ENCODE peak calls at places on chromosomes 13 and 19, in five cellular contexts. One of them, this sample, is unnamed.

GRCh38 chr13:30477346-30478235 is 11.9 kb upstream of the HMGB1 start:
- DNase-seq in astrocyte of the spinal cord: no peak
- DNase-seq in fibroblast of the aortic adventitia: no peak
- DNase-seq in A549: no peak
- DNase-seq in pancreas: no peak
- DNase-seq in this sample: no peak

GRCh38 chr13:20544186-20544914 is 18.7 kb upstream of the CRYL1 start:
- DNase-seq in astrocyte of the spinal cord: no peak
- DNase-seq in fibroblast of the aortic adventitia: no peak
- DNase-seq in A549: no peak
- DNase-seq in pancreas: no peak
- DNase-seq in this sample: no peak

GRCh38 chr13:37492741-37493514 is 105.6 kb downstream of the POSTN start:
- DNase-seq in astrocyte of the spinal cord: peak; percentile 87
- DNase-seq in fibroblast of the aortic adventitia: peak; percentile 72
- DNase-seq in A549: no peak
- DNase-seq in pancreas: no peak
- DNase-seq in this sample: no peak

GRCh38 chr19:23118400-23118799 is 1.6 kb downstream of the ZNF730 start:
- DNase-seq in astrocyte of the spinal cord: no peak
- DNase-seq in fibroblast of the aortic adventitia: no peak
- DNase-seq in A549: no peak
- DNase-seq in pancreas: no peak
- DNase-seq in this sample: no peak

GRCh38 chr13:33637978-33638743 is 179.8 kb upstream of the RFC3 start:
- DNase-seq in astrocyte of the spinal cord: no peak
- DNase-seq in fibroblast of the aortic adventitia: peak; percentile 69
- DNase-seq in A549: no peak
- DNase-seq in pancreas: no peak
- DNase-seq in this sample: no peak

GRCh38 chr19:47762615-47763308 is 15.7 kb upstream of the SELENOW start:
- DNase-seq in astrocyte of the spinal cord: no peak
- DNase-seq in fibroblast of the aortic adventitia: no peak
- DNase-seq in A549: no peak
- DNase-seq in pancreas: no peak
- DNase-seq in this sample: no peak

GRCh38 chr13:106362637-106363036 is 172.8 kb downstream of the EFNB2 start:
- DNase-seq in astrocyte of the spinal cord: no peak
- DNase-seq in fibroblast of the aortic adventitia: no peak
- DNase-seq in A549: no peak
- DNase-seq in pancreas: no peak
- DNase-seq in this sample: no peak

GRCh38 chr13:97434417-97435296 is 688 bp downstream of the RAP2A start:
- DNase-seq in astrocyte of the spinal cord: peak; percentile 37
- DNase-seq in fibroblast of the aortic adventitia: peak; percentile 22
- DNase-seq in A549: peak; percentile 31
- DNase-seq in pancreas: peak; percentile 51
- DNase-seq in this sample: no peak

GRCh38 chr13:101026736-101027398 is 352.3 kb upstream of the TMTC4 start:
- DNase-seq in astrocyte of the spinal cord: no peak
- DNase-seq in fibroblast of the aortic adventitia: no peak
- DNase-seq in A549: no peak
- DNase-seq in pancreas: no peak
- DNase-seq in this sample: no peak

GRCh38 chr13:97855570-97855970 is 97.9 kb upstream of the IPO5 start:
- DNase-seq in astrocyte of the spinal cord: peak; percentile 80
- DNase-seq in fibroblast of the aortic adventitia: peak; percentile 92
- DNase-seq in A549: peak; percentile 65
- DNase-seq in pancreas: no peak
- DNase-seq in this sample: peak; percentile 66

GRCh38 chr19:10503002-10503789 is at the start of gene KEAP1:
- DNase-seq in astrocyte of the spinal cord: peak; percentile 35
- DNase-seq in fibroblast of the aortic adventitia: peak; percentile 18
- DNase-seq in A549: peak; percentile 53
- DNase-seq in pancreas: peak; percentile 68
- DNase-seq in this sample: peak; percentile 70

GRCh38 chr13:29849731-29850212 is 645 bp downstream of the UBL3 start:
- DNase-seq in astrocyte of the spinal cord: peak; percentile 70
- DNase-seq in fibroblast of the aortic adventitia: peak; percentile 55
- DNase-seq in A549: peak; percentile 41
- DNase-seq in pancreas: peak; percentile 79
- DNase-seq in this sample: peak; percentile 76

GRCh38 chr19:12090807-12091206 is 26.3 kb downstream of the ZNF844 start:
- DNase-seq in astrocyte of the spinal cord: peak; percentile 45
- DNase-seq in fibroblast of the aortic adventitia: peak; percentile 70
- DNase-seq in A549: no peak
- DNase-seq in pancreas: peak; percentile 63
- DNase-seq in this sample: peak; percentile 13

GRCh38 chr19:12800873-12801465 is 631 bp downstream of the PRDX2 start:
- DNase-seq in astrocyte of the spinal cord: no peak
- DNase-seq in fibroblast of the aortic adventitia: no peak
- DNase-seq in A549: no peak
- DNase-seq in pancreas: no peak
- DNase-seq in this sample: peak; percentile 25

GRCh38 chr19:58555920-58556632 is 1.2 kb upstream of the CHMP2A start:
- DNase-seq in astrocyte of the spinal cord: no peak
- DNase-seq in fibroblast of the aortic adventitia: no peak
- DNase-seq in A549: no peak
- DNase-seq in pancreas: peak; percentile 67
- DNase-seq in this sample: no peak

GRCh38 chr19:48698046-48698445 is 2.3 kb downstream of the FUT2 start:
- DNase-seq in astrocyte of the spinal cord: peak; percentile 60
- DNase-seq in fibroblast of the aortic adventitia: peak; percentile 78
- DNase-seq in A549: no peak
- DNase-seq in pancreas: no peak
- DNase-seq in this sample: no peak

GRCh38 chr19:13906910-13907309 is 909 bp downstream of the CC2D1A start:
- DNase-seq in astrocyte of the spinal cord: no peak
- DNase-seq in fibroblast of the aortic adventitia: no peak
- DNase-seq in A549: no peak
- DNase-seq in pancreas: no peak
- DNase-seq in this sample: no peak

GRCh38 chr13:22235285-22235949 is 564.5 kb downstream of the FGF9 start:
- DNase-seq in astrocyte of the spinal cord: no peak
- DNase-seq in fibroblast of the aortic adventitia: no peak
- DNase-seq in A549: no peak
- DNase-seq in pancreas: no peak
- DNase-seq in this sample: no peak

GRCh38 chr13:110942248-110942981 is 27.5 kb upstream of the ANKRD10 start:
- DNase-seq in astrocyte of the spinal cord: no peak
- DNase-seq in fibroblast of the aortic adventitia: no peak
- DNase-seq in A549: no peak
- DNase-seq in pancreas: no peak
- DNase-seq in this sample: no peak

GRCh38 chr19:13240312-13241022 is 90.3 kb downstream of the IER2 start:
- DNase-seq in astrocyte of the spinal cord: no peak
- DNase-seq in fibroblast of the aortic adventitia: no peak
- DNase-seq in A549: no peak
- DNase-seq in pancreas: no peak
- DNase-seq in this sample: no peak

GRCh38 chr19:6588508-6589345 is 2.2 kb downstream of the CD70 start:
- DNase-seq in astrocyte of the spinal cord: no peak
- DNase-seq in fibroblast of the aortic adventitia: no peak
- DNase-seq in A549: no peak
- DNase-seq in pancreas: no peak
- DNase-seq in this sample: no peak

GRCh38 chr19:46311444-46311843 is 14.6 kb downstream of the HIF3A start:
- DNase-seq in astrocyte of the spinal cord: no peak
- DNase-seq in fibroblast of the aortic adventitia: no peak
- DNase-seq in A549: no peak
- DNase-seq in pancreas: no peak
- DNase-seq in this sample: no peak

DNA sequence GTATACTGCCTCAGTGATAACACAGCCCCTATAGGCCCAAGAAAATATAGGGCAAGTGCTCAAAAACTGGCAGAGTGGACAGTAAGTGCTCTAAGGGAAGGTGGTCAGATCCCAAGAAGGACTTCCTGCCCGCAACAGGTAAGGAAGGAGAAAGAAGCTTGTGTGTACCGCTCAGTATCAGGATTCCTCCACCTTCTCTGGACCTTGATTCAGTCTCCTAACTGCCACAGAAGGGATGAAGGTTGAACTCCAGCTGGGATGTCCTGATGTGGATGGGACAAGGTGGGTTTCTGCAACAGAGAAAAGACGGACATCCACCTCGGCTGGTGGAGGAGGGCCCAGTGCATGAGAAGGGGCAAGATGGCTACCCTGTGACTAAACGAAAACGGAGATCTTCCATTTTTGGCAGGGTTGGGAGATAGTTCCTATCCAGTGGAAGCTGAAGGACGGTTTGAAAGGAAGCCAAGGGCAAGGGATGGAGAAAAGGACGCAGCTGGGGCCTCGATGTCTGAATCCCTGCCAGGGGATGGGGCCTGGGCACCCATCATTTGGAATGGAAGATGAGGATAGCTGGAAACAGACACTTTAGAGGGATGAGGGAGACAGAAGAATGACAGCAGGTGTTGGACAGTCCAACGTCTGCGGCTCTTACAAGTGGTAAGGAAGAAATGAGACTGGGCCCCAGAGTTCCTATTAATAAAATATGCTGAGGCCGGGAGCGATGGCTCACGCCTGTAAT is 1.3 kb upstream of the ATF5 start:
- DNase-seq in astrocyte of the spinal cord: no peak
- DNase-seq in fibroblast of the aortic adventitia: no peak
- DNase-seq in A549: no peak
- DNase-seq in pancreas: no peak
- DNase-seq in this sample: no peak
- H3K4me3 ChIP-seq in astrocyte of the spinal cord: no peak overlapping the region
- H3K4me3 ChIP-seq in fibroblast of the aortic adventitia: peak overlapping the region; percentile 14
- H3K4me3 ChIP-seq in A549: peak overlapping the region; percentile 70
- H3K4me3 ChIP-seq in pancreas: no peak overlapping the region
- H3K4me3 ChIP-seq in this sample: peak overlapping the region; percentile 99

DNA sequence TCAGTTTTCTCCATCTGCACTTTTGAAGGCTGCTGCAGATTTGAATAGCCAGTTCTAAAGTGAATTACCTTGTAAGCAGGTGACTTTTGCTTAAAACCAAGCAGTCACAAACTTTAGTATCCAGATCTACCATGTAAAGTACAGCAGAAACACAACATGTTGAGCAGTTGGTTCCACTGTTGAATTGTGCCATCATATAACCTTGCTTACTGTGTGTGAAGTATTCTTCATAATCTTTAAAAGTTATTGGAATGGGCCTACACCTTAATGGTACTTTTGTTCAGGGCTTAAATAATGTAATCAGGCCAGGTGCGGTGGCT is 23.2 kb upstream of the MTUS2 start:
- DNase-seq in astrocyte of the spinal cord: no peak
- DNase-seq in fibroblast of the aortic adventitia: no peak
- DNase-seq in A549: no peak
- DNase-seq in pancreas: no peak
- DNase-seq in this sample: no peak
- TF ChIP-seq CTCF in astrocyte of the spinal cord: no peak
- TF ChIP-seq CTCF in fibroblast of the aortic adventitia: no peak
- TF ChIP-seq CTCF in A549: no peak
- TF ChIP-seq CTCF in pancreas: peak; percentile 2
- TF ChIP-seq CTCF in this sample: no peak

DNA sequence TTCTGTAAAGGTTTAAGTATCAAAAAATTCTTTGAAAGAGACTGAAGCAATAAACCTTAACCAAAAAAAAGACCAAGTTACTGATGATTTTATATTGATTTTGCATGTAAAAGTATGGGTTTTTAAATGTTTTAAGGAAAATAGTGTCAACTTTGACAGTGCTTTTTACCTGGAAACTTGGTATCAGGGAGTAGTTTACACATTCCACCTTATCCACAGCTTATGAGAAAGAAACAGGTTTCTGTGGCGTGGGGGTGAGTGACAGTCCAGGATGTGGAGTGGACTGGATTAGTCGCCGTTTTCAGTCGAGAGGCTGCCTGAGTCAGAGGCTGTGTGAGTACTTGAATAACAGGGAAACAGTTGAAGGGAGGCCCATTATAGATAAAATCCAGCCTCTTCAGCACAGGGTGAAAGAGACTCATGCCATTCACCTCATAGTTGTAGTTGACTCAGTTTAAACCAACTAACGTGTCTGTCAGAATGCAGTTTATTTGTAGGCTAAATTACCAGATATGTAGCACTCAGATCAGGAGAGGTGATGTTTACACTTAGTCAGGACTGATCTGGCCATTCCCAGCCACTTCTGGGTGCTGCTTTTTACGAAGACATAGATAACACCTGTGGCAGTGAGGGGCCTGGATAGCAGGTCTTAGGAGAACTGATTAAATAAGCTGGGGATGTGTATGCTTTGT is 595 bp upstream of the GPR183 start:
- DNase-seq in astrocyte of the spinal cord: peak; percentile 74
- DNase-seq in fibroblast of the aortic adventitia: peak; percentile 61
- DNase-seq in A549: peak; percentile 10
- DNase-seq in pancreas: peak; percentile 43
- DNase-seq in this sample: no peak
- H3K4me3 ChIP-seq in astrocyte of the spinal cord: no peak overlapping the region
- H3K4me3 ChIP-seq in fibroblast of the aortic adventitia: no peak overlapping the region
- H3K4me3 ChIP-seq in A549: no peak overlapping the region
- H3K4me3 ChIP-seq in pancreas: no peak overlapping the region
- H3K4me3 ChIP-seq in this sample: no peak overlapping the region

GRCh38 chr19:8454218-8454617 is 9.4 kb downstream of the HNRNPM start:
- DNase-seq in astrocyte of the spinal cord: no peak
- DNase-seq in fibroblast of the aortic adventitia: no peak
- DNase-seq in A549: no peak
- DNase-seq in pancreas: no peak
- DNase-seq in this sample: no peak

GRCh38 chr19:8457209-8457608 is 12.4 kb downstream of the HNRNPM start:
- DNase-seq in astrocyte of the spinal cord: no peak
- DNase-seq in fibroblast of the aortic adventitia: no peak
- DNase-seq in A549: no peak
- DNase-seq in pancreas: no peak
- DNase-seq in this sample: no peak

GRCh38 chr19:8455018-8455417 is 10.2 kb downstream of the HNRNPM start:
- DNase-seq in astrocyte of the spinal cord: no peak
- DNase-seq in fibroblast of the aortic adventitia: no peak
- DNase-seq in A549: no peak
- DNase-seq in pancreas: no peak
- DNase-seq in this sample: no peak

GRCh38 chr19:8457802-8458201 is 13.0 kb downstream of the HNRNPM start:
- DNase-seq in astrocyte of the spinal cord: no peak
- DNase-seq in fibroblast of the aortic adventitia: peak; percentile 25
- DNase-seq in A549: no peak
- DNase-seq in pancreas: no peak
- DNase-seq in this sample: no peak

GRCh38 chr19:8456064-8456463 is 11.3 kb downstream of the HNRNPM start:
- DNase-seq in astrocyte of the spinal cord: no peak
- DNase-seq in fibroblast of the aortic adventitia: no peak
- DNase-seq in A549: peak; percentile 47
- DNase-seq in pancreas: no peak
- DNase-seq in this sample: peak; percentile 47
- TF ChIP-seq CTCF in astrocyte of the spinal cord: peak; percentile 22
- TF ChIP-seq CTCF in fibroblast of the aortic adventitia: peak; percentile 18
- TF ChIP-seq CTCF in A549: no peak
- TF ChIP-seq CTCF in pancreas: no peak
- TF ChIP-seq CTCF in this sample: no peak